ENCODE peak calls at places on chromosomes 1 and 21, in five cellular contexts. One of them, this sample, is unnamed.

GRCh38 chr1:57908471-57908870 is 484.6 kb upstream of the DAB1 start:
- DNase-seq in pancreas: no peak
- DNase-seq in testis: no peak
- DNase-seq in cardiac muscle cell: no peak
- DNase-seq in fibroblast of mammary gland: no peak
- DNase-seq in this sample: no peak

GRCh38 chr1:36239941-36240637 is 15.8 kb downstream of the THRAP3 start:
- DNase-seq in pancreas: no peak
- DNase-seq in testis: no peak
- DNase-seq in cardiac muscle cell: peak; percentile 91
- DNase-seq in fibroblast of mammary gland: peak; percentile 44
- DNase-seq in this sample: no peak

GRCh38 chr1:196152086-196152485 is 456.2 kb downstream of the KCNT2 start:
- DNase-seq in pancreas: peak; percentile 12
- DNase-seq in testis: no peak
- DNase-seq in cardiac muscle cell: no peak
- DNase-seq in fibroblast of mammary gland: no peak
- DNase-seq in this sample: no peak

GRCh38 chr21:34602061-34602460 is 12.9 kb downstream of the RCAN1 start:
- DNase-seq in pancreas: no peak
- DNase-seq in testis: no peak
- DNase-seq in cardiac muscle cell: no peak
- DNase-seq in fibroblast of mammary gland: no peak
- DNase-seq in this sample: no peak

GRCh38 chr1:92961896-92962752 is 862 bp upstream of the DIPK1A start:
- DNase-seq in pancreas: no peak
- DNase-seq in testis: peak; percentile 68
- DNase-seq in cardiac muscle cell: peak; percentile 34
- DNase-seq in fibroblast of mammary gland: peak; percentile 70
- DNase-seq in this sample: no peak

GRCh38 chr21:45443595-45444181 is 38.7 kb downstream of the COL18A1 start:
- DNase-seq in pancreas: no peak
- DNase-seq in testis: no peak
- DNase-seq in cardiac muscle cell: no peak
- DNase-seq in fibroblast of mammary gland: no peak
- DNase-seq in this sample: no peak

GRCh38 chr1:154431586-154432373 is 26.6 kb downstream of the IL6R start:
- DNase-seq in pancreas: no peak
- DNase-seq in testis: no peak
- DNase-seq in cardiac muscle cell: no peak
- DNase-seq in fibroblast of mammary gland: peak; percentile 100
- DNase-seq in this sample: no peak

GRCh38 chr1:25990702-25991395 is 7.0 kb downstream of the PAFAH2 start:
- DNase-seq in pancreas: no peak
- DNase-seq in testis: no peak
- DNase-seq in cardiac muscle cell: no peak
- DNase-seq in fibroblast of mammary gland: no peak
- DNase-seq in this sample: no peak

GRCh38 chr1:245418029-245418428 is 263.2 kb downstream of the KIF26B start:
- DNase-seq in pancreas: no peak
- DNase-seq in testis: no peak
- DNase-seq in cardiac muscle cell: no peak
- DNase-seq in fibroblast of mammary gland: no peak
- DNase-seq in this sample: no peak

GRCh38 chr1:59043796-59044195 is 253.1 kb upstream of the FGGY start:
- DNase-seq in pancreas: peak; percentile 37
- DNase-seq in testis: no peak
- DNase-seq in cardiac muscle cell: no peak
- DNase-seq in fibroblast of mammary gland: peak; percentile 97
- DNase-seq in this sample: no peak

GRCh38 chr1:32496127-32496526 is 31.3 kb downstream of the ZBTB8B start:
- DNase-seq in pancreas: no peak
- DNase-seq in testis: no peak
- DNase-seq in cardiac muscle cell: no peak
- DNase-seq in fibroblast of mammary gland: peak; percentile 67
- DNase-seq in this sample: no peak

GRCh38 chr1:59123081-59123675 is 173.7 kb upstream of the FGGY start:
- DNase-seq in pancreas: no peak
- DNase-seq in testis: no peak
- DNase-seq in cardiac muscle cell: no peak
- DNase-seq in fibroblast of mammary gland: no peak
- DNase-seq in this sample: no peak

GRCh38 chr1:245972476-245972875 is 534.6 kb downstream of the SMYD3 start:
- DNase-seq in pancreas: no peak
- DNase-seq in testis: no peak
- DNase-seq in cardiac muscle cell: no peak
- DNase-seq in fibroblast of mammary gland: peak; percentile 35
- DNase-seq in this sample: no peak

GRCh38 chr21:39851219-39851618 is 16.0 kb upstream of the PCP4 start:
- DNase-seq in pancreas: no peak
- DNase-seq in testis: no peak
- DNase-seq in cardiac muscle cell: no peak
- DNase-seq in fibroblast of mammary gland: no peak
- DNase-seq in this sample: no peak

GRCh38 chr1:84078108-84078823 is 65.8 kb upstream of the PRKACB start:
- DNase-seq in pancreas: no peak
- DNase-seq in testis: peak; percentile 57
- DNase-seq in cardiac muscle cell: peak; percentile 51
- DNase-seq in fibroblast of mammary gland: peak; percentile 31
- DNase-seq in this sample: no peak

GRCh38 chr21:41321211-41321907 is 4.8 kb downstream of the FAM3B start:
- DNase-seq in pancreas: no peak
- DNase-seq in testis: no peak
- DNase-seq in cardiac muscle cell: no peak
- DNase-seq in fibroblast of mammary gland: no peak
- DNase-seq in this sample: no peak

GRCh38 chr1:88890790-88891317 is 513 bp downstream of the GTF2B start:
- DNase-seq in pancreas: peak; percentile 33
- DNase-seq in testis: peak; percentile 40
- DNase-seq in cardiac muscle cell: peak; percentile 62
- DNase-seq in fibroblast of mammary gland: peak; percentile 44
- DNase-seq in this sample: no peak

GRCh38 chr1:151819951-151820623 is 11.5 kb downstream of the RORC start:
- DNase-seq in pancreas: peak; percentile 76
- DNase-seq in testis: no peak
- DNase-seq in cardiac muscle cell: no peak
- DNase-seq in fibroblast of mammary gland: no peak
- DNase-seq in this sample: no peak

GRCh38 chr21:29436143-29436542 is 137.4 kb downstream of the BACH1 start:
- DNase-seq in pancreas: no peak
- DNase-seq in testis: peak; percentile 15
- DNase-seq in cardiac muscle cell: no peak
- DNase-seq in fibroblast of mammary gland: peak; percentile 60
- DNase-seq in this sample: no peak

GRCh38 chr1:211895126-211895759 is 64.7 kb upstream of the LPGAT1 start:
- DNase-seq in pancreas: peak; percentile 25
- DNase-seq in testis: no peak
- DNase-seq in cardiac muscle cell: no peak
- DNase-seq in fibroblast of mammary gland: no peak
- DNase-seq in this sample: no peak

GRCh38 chr1:63632110-63632509 is 38.9 kb downstream of the PGM1 start:
- DNase-seq in pancreas: no peak
- DNase-seq in testis: no peak
- DNase-seq in cardiac muscle cell: no peak
- DNase-seq in fibroblast of mammary gland: no peak
- DNase-seq in this sample: no peak

GRCh38 chr1:2817784-2818564 is 16.5 kb upstream of the TTC34 start:
- DNase-seq in pancreas: no peak
- DNase-seq in testis: peak; percentile 34
- DNase-seq in cardiac muscle cell: no peak
- DNase-seq in fibroblast of mammary gland: no peak
- DNase-seq in this sample: no peak

GRCh38 chr1:154962238-154962678 is 676 bp upstream of the PYGO2 start:
- DNase-seq in pancreas: no peak
- DNase-seq in testis: peak; percentile 54
- DNase-seq in cardiac muscle cell: peak; percentile 32
- DNase-seq in fibroblast of mammary gland: no peak
- DNase-seq in this sample: no peak

GRCh38 chr1:73593379-73593778 is 604.6 kb downstream of the LRRIQ3 start:
- DNase-seq in pancreas: peak; percentile 15
- DNase-seq in testis: no peak
- DNase-seq in cardiac muscle cell: peak; percentile 3
- DNase-seq in fibroblast of mammary gland: peak; percentile 1
- DNase-seq in this sample: no peak

GRCh38 chr1:112956503-112957132 is 622 bp upstream of the SLC16A1 start:
- DNase-seq in pancreas: no peak
- DNase-seq in testis: peak; percentile 58
- DNase-seq in cardiac muscle cell: no peak
- DNase-seq in fibroblast of mammary gland: no peak
- DNase-seq in this sample: no peak

GRCh38 chr1:228314658-228315483 is 91.8 kb downstream of the TRIM11 start:
- DNase-seq in pancreas: peak; percentile 10
- DNase-seq in testis: no peak
- DNase-seq in cardiac muscle cell: no peak
- DNase-seq in fibroblast of mammary gland: no peak
- DNase-seq in this sample: no peak

GRCh38 chr1:49185455-49185980 is 408.8 kb upstream of the BEND5 start:
- DNase-seq in pancreas: no peak
- DNase-seq in testis: no peak
- DNase-seq in cardiac muscle cell: no peak
- DNase-seq in fibroblast of mammary gland: no peak
- DNase-seq in this sample: no peak

GRCh38 chr1:230201445-230201844 is 134.4 kb downstream of the GALNT2 start:
- DNase-seq in pancreas: no peak
- DNase-seq in testis: no peak
- DNase-seq in cardiac muscle cell: no peak
- DNase-seq in fibroblast of mammary gland: no peak
- DNase-seq in this sample: no peak

GRCh38 chr21:34812510-34813265 is 143.9 kb downstream of the CLIC6 start:
- DNase-seq in pancreas: no peak
- DNase-seq in testis: no peak
- DNase-seq in cardiac muscle cell: no peak
- DNase-seq in fibroblast of mammary gland: peak; percentile 98
- DNase-seq in this sample: no peak

GRCh38 chr1:24074817-24075725 is 36.9 kb downstream of the MYOM3 start:
- DNase-seq in pancreas: no peak
- DNase-seq in testis: no peak
- DNase-seq in cardiac muscle cell: no peak
- DNase-seq in fibroblast of mammary gland: no peak
- DNase-seq in this sample: no peak
- TF ChIP-seq CTCF in pancreas: no peak
- TF ChIP-seq CTCF in testis: no peak
- TF ChIP-seq CTCF in cardiac muscle cell: no peak
- TF ChIP-seq CTCF in fibroblast of mammary gland: no peak
- TF ChIP-seq CTCF in this sample: no peak

GRCh38 chr1:218361298-218362065 is 16.3 kb downstream of the TGFB2 start:
- DNase-seq in pancreas: no peak
- DNase-seq in testis: no peak
- DNase-seq in cardiac muscle cell: peak; percentile 57
- DNase-seq in fibroblast of mammary gland: peak; percentile 71
- DNase-seq in this sample: no peak
- TF ChIP-seq CTCF in pancreas: no peak
- TF ChIP-seq CTCF in testis: no peak
- TF ChIP-seq CTCF in cardiac muscle cell: peak; percentile 74
- TF ChIP-seq CTCF in fibroblast of mammary gland: peak; percentile 80
- TF ChIP-seq CTCF in this sample: peak; percentile 55

GRCh38 chr1:9183898-9184297 is 50.7 kb upstream of the H6PD start:
- DNase-seq in pancreas: no peak
- DNase-seq in testis: no peak
- DNase-seq in cardiac muscle cell: no peak
- DNase-seq in fibroblast of mammary gland: no peak
- DNase-seq in this sample: no peak
- TF ChIP-seq CTCF in pancreas: no peak
- TF ChIP-seq CTCF in testis: no peak
- TF ChIP-seq CTCF in cardiac muscle cell: no peak
- TF ChIP-seq CTCF in fibroblast of mammary gland: no peak
- TF ChIP-seq CTCF in this sample: no peak

GRCh38 chr1:21268281-21269239 is 21.7 kb downstream of the ECE1 start:
- DNase-seq in pancreas: peak; percentile 80
- DNase-seq in testis: peak; percentile 53
- DNase-seq in cardiac muscle cell: no peak
- DNase-seq in fibroblast of mammary gland: no peak
- DNase-seq in this sample: no peak
- TF ChIP-seq CTCF in pancreas: no peak
- TF ChIP-seq CTCF in testis: no peak
- TF ChIP-seq CTCF in cardiac muscle cell: no peak
- TF ChIP-seq CTCF in fibroblast of mammary gland: no peak
- TF ChIP-seq CTCF in this sample: no peak

DNA sequence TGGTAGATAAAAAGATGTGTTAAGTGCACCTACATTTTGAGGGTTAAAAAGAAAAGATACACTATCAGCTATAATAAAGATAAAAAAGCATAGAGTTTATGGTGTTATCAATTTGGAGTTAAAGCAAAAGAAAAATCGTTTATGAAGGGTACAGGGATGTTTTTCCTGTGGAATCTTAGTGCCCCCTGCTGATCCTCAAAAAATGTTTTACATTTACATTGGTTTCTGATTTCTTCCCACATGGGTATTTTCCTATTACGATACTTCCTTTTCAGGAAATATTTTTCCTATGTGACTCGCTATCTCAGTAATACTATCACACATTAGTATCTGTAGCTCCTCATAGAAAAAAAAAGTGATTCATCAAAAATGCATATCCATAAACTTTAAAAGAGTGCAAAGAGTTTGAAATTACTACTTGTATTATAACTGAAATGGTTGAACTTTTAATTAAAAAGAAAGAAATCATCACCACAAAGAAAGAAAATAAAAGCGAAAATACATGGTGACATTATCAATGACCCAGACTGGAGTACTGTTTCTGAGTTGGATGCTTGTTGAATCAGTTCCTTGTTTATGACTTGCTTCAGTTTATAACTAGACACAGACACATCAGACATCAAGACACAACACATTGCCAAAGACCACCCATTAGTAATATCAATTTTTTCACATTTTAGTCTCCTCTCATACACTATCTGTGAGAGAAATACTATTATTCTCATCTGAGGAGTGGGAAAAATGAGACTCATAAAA is 293.2 kb downstream of the MRPL39 start:
- DNase-seq in pancreas: no peak
- DNase-seq in testis: no peak
- DNase-seq in cardiac muscle cell: peak; percentile 11
- DNase-seq in fibroblast of mammary gland: peak; percentile 66
- DNase-seq in this sample: no peak
- TF ChIP-seq CTCF in pancreas: no peak
- TF ChIP-seq CTCF in testis: no peak
- TF ChIP-seq CTCF in cardiac muscle cell: peak; percentile 43
- TF ChIP-seq CTCF in fibroblast of mammary gland: peak; percentile 54
- TF ChIP-seq CTCF in this sample: no peak